ENCODE peak calls at places on chromosome 5, in six cellular contexts. E is HCT116, I is HepG2, J is SK-N-SH, X is HL-60, G is transverse colon. N is an unnamed sample.

GRCh38 chr5:131782717-131783116 is 14.1 kb downstream of the FNIP1 start:
- DNase-seq in E (no peak), I (no peak), J (no peak), X (no peak), G (no peak), N (no peak)

GRCh38 chr5:141960018-141960417 is 2.0 kb upstream of the PCDH12 start:
- DNase-seq in E (no peak), I (peak), J (peak), X (peak), G (no peak), N (no peak)

GRCh38 chr5:83306572-83307241 is 164.8 kb upstream of the VCAN start:
- DNase-seq in E (peak), I (no peak), J (no peak), X (peak), G (peak), N (no peak)

GRCh38 chr5:92991681-92992472 is 589.1 kb downstream of the NR2F1-AS1 start:
- DNase-seq in E (no peak), I (no peak), J (peak), X (no peak), G (no peak), N (no peak)

GRCh38 chr5:16805478-16805877 is 130.6 kb downstream of the MYO10 start:
- DNase-seq in E (no peak), I (no peak), J (no peak), X (no peak), G (no peak), N (no peak)

GRCh38 chr5:6637590-6637989 is 4.3 kb downstream of the SRD5A1 start:
- DNase-seq in E (no peak), I (no peak), J (no peak), X (no peak), G (no peak), N (no peak)

GRCh38 chr5:95848701-95849100 is 26.2 kb upstream of the GLRX start:
- DNase-seq in E (no peak), I (no peak), J (no peak), X (no peak), G (no peak), N (no peak)

GRCh38 chr5:79868271-79868670 is 122.8 kb downstream of the MTX3 start:
- DNase-seq in E (no peak), I (no peak), J (no peak), X (no peak), G (no peak), N (no peak)

GRCh38 chr5:170861855-170862766 is at the start of gene RANBP17:
- DNase-seq in E (peak), I (no peak), J (peak), X (no peak), G (peak), N (peak)

GRCh38 chr5:91419571-91420537 is 36.7 kb upstream of the ARRDC3 start:
- DNase-seq in E (peak), I (peak), J (peak), X (peak), G (peak), N (peak)

GRCh38 chr5:89343666-89344065 is 460.7 kb upstream of the MEF2C start:
- DNase-seq in E (no peak), I (no peak), J (no peak), X (peak), G (peak), N (no peak)

GRCh38 chr5:11251242-11251641 is 490.2 kb upstream of the DAP start:
- DNase-seq in E (no peak), I (peak), J (no peak), X (no peak), G (no peak), N (no peak)

GRCh38 chr5:162323471-162323870 is 255.9 kb downstream of the GABRG2 start:
- DNase-seq in E (no peak), I (no peak), J (peak), X (no peak), G (peak), N (no peak)

GRCh38 chr5:124583469-124584350 is 162.7 kb downstream of the ZNF608 start:
- DNase-seq in E (peak), I (peak), J (no peak), X (no peak), G (peak), N (no peak)

GRCh38 chr5:115842952-115843351 is 1.2 kb downstream of the AP3S1 start:
- DNase-seq in E (no peak), I (no peak), J (no peak), X (no peak), G (no peak), N (no peak)

GRCh38 chr5:133123297-133123696 is 71.5 kb downstream of the HSPA4 start:
- DNase-seq in E (no peak), I (no peak), J (no peak), X (no peak), G (no peak), N (no peak)

GRCh38 chr5:90264930-90265857 is 144.4 kb downstream of the CETN3 start:
- DNase-seq in E (peak), I (peak), J (peak), X (peak), G (peak), N (peak)

GRCh38 chr5:33472805-33473409 is 32.1 kb downstream of the TARS1 start:
- DNase-seq in E (no peak), I (no peak), J (no peak), X (no peak), G (no peak), N (no peak)

GRCh38 chr5:33474931-33475499 is 34.2 kb downstream of the TARS1 start:
- DNase-seq in E (no peak), I (no peak), J (no peak), X (no peak), G (no peak), N (no peak)

GRCh38 chr5:33468811-33469435 is 28.2 kb downstream of the TARS1 start:
- DNase-seq in E (no peak), I (no peak), J (no peak), X (no peak), G (no peak), N (no peak)

GRCh38 chr5:33474004-33474403 is 33.2 kb downstream of the TARS1 start:
- DNase-seq in E (no peak), I (no peak), J (no peak), X (peak), G (no peak), N (no peak)

GRCh38 chr5:33470544-33470943 is 29.8 kb downstream of the TARS1 start:
- DNase-seq in E (peak), I (peak), J (peak), X (peak), G (no peak), N (no peak)
- TF ChIP-seq CTCF in E (no peak), I (peak), J (peak), X (no peak), G (peak), N (peak)

GRCh38 chr5:118069452-118069851 is 918.9 kb downstream of the DTWD2 start:
- DNase-seq in E (no peak), I (no peak), J (no peak), X (no peak), G (no peak), N (no peak)

GRCh38 chr5:118068886-118069285 is 919.5 kb downstream of the DTWD2 start:
- DNase-seq in E (no peak), I (no peak), J (no peak), X (no peak), G (no peak), N (no peak)

GRCh38 chr5:118070041-118070440 is 918.3 kb downstream of the DTWD2 start:
- DNase-seq in E (no peak), I (no peak), J (no peak), X (no peak), G (no peak), N (no peak)
- TF ChIP-seq POLR2AphosphoS5 in E (no peak), I (no peak), J (no peak), X (no peak), G (no peak), N (no peak)

GRCh38 chr5:73295447-73295846 is 122.5 kb downstream of the TMEM174 start:
- DNase-seq in E (no peak), I (no peak), J (no peak), X (no peak), G (no peak), N (no peak)
- TF ChIP-seq CTCF in E (no peak), I (no peak), J (peak), X (no peak), G (no peak), N (peak)

GRCh38 chr5:167920589-167920988 is 370.9 kb upstream of the WWC1 start:
- DNase-seq in E (no peak), I (no peak), J (no peak), X (no peak), G (no peak), N (no peak)
- TF ChIP-seq POLR2AphosphoS5 in E (no peak), I (no peak), J (no peak), X (no peak), G (no peak), N (no peak)

DNA sequence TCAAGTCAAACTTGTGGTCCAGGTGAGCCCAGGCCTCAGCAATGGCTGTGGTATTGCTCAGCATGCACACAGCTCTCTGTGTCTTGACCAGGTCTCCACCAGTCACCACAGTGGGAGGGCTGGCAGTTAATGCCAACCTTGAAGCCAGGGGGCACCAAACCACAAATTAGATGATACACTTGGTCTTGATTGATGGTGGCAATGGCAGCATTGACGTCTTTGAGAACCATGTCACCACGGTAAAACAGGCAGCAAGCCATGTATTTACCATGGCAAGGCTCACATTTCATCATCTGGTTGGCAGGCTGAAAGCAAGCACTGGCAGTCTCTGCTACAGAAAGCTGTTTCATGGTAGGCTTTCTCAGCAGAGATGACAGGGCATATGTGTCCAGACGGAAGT is 40.0 kb downstream of the NIM1K start:
- DNase-seq in E (peak), I (no peak), J (peak), X (no peak), G (no peak), N (peak)
- TF ChIP-seq CTCF in E (peak), I (peak), J (peak), X (no peak), G (no peak), N (peak)

DNA sequence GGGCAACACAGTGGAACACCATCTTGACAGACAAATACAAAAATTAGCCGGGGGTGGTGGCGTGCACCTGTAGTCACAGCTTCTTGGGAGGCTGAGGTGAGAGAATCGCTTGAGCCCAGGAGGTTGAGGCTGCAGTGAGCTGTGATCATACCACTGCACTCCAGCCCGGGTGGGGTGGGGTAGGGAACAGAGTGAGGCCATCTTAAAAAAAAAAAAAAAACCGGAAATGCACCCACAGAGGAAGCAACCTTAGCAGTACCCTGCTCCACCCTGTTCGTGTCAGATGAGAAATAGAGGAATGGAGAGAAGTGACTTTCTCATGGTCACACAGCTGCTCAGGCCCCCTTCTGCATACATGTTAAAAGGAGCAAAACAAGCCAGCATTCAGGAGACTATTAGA is 40.8 kb downstream of the CYFIP2 start:
- DNase-seq in E (no peak), I (no peak), J (no peak), X (no peak), G (no peak), N (no peak)
- TF ChIP-seq POLR2AphosphoS5 in E (no peak), I (no peak), J (no peak), X (no peak), G (no peak), N (no peak)

GRCh38 chr5:169721771-169722170 is 84.7 kb downstream of the DOCK2 start:
- DNase-seq in E (no peak), I (no peak), J (no peak), X (no peak), G (no peak), N (no peak)
- TF ChIP-seq CTCF in E (no peak), I (no peak), J (peak), X (no peak), G (no peak), N (no peak)

DNA sequence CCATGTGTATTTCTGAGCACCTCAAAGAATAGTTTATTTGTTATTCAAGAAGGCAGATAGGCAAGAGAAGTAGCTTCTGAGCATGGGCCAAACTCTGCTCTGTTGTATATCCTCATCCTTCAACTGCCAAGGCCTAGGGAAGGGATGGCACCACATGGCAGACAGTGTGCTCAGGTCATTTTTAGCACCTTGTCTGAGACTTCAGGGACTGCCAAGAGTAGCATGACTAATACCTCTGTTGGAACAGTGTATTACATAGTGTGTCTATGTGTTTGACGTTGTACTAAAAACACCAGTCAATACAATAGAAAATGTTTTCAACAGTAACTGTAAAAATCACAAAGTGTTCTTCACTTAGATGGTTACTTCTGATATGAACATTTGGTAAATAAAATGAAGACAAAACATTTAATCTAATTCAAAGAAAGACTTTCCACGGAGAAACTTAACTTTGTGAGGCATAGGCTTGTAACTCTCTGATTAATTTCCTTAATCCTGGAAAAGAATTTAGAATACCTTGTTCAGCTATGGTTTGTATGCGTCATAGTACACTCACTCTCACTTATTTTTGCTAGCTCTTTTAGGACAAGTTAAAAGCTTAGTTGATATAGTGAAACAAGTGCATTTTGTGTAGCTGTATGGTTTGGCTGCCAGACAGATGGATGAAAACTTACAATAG is 318.4 kb upstream of the RIOK2 start:
- DNase-seq in E (no peak), I (no peak), J (no peak), X (no peak), G (no peak), N (no peak)
- TF ChIP-seq POLR2AphosphoS5 in E (no peak), I (no peak), J (no peak), X (no peak), G (no peak), N (peak)

N was measured in prostate gland.